ENCODE peak calls at places on chromosomes 7 and 10, in ten cellular contexts. S is Panc1, U is nephron progenitor cell, Z is transverse colon, T is bronchial epithelial cell, B is GM12865, F is astrocyte, Y is right lobe of liver, G is tibial artery, K is dorsolateral prefrontal cortex. X is an unnamed sample.

GRCh38 chr10:88270871-88271713 is 312.0 kb downstream of the RNLS start:
- DNase-seq in T (peak; percentile 55), B (peak; percentile 97), K (no peak), F (peak; percentile 91), G (no peak), U (peak; percentile 15), Z (no peak), Y (no peak), S (no peak), X (no peak)

GRCh38 chr7:3042861-3043489 is 692 bp downstream of the CARD11 start:
- DNase-seq in S (no peak), F (no peak), T (peak; percentile 36), K (no peak), Z (peak; percentile 54), U (no peak), Y (no peak), G (no peak), B (peak; percentile 75), X (no peak)

GRCh38 chr10:78584266-78584665 is 484.5 kb upstream of the ZMIZ1 start:
- DNase-seq in S (no peak), T (no peak), G (no peak), B (no peak), U (no peak), Z (no peak), F (no peak), K (no peak), Y (no peak), X (no peak)

GRCh38 chr7:46653848-46654247 is 732.8 kb upstream of the IGFBP3 start:
- DNase-seq in Z (no peak), K (no peak), S (no peak), Y (no peak), G (no peak), F (no peak), U (no peak), T (no peak), B (no peak), X (no peak)

GRCh38 chr10:120887482-120887881 is 36.3 kb downstream of the WDR11 start:
- DNase-seq in Z (no peak), F (no peak), K (no peak), Y (no peak), T (no peak), G (no peak), B (no peak), U (no peak), S (no peak), X (no peak)

GRCh38 chr10:43814611-43815010 is 165.9 kb upstream of the ZNF32 start:
- DNase-seq in S (no peak), G (no peak), Y (no peak), U (no peak), K (no peak), B (no peak), Z (no peak), T (no peak), F (peak; percentile 58), X (no peak)

GRCh38 chr7:4021413-4021812 is 660.7 kb upstream of the FOXK1 start:
- DNase-seq in G (no peak), U (no peak), F (no peak), T (no peak), Z (no peak), S (no peak), K (no peak), B (no peak), Y (no peak), X (no peak)

GRCh38 chr7:116329845-116330503 is 119.6 kb downstream of the TES start:
- DNase-seq in Z (no peak), Y (no peak), T (no peak), F (no peak), U (no peak), G (no peak), S (no peak), B (no peak), K (no peak), X (no peak)

GRCh38 chr7:105101864-105102263 is 87.9 kb downstream of the KMT2E start:
- DNase-seq in F (no peak), Y (no peak), U (no peak), K (no peak), T (no peak), Z (no peak), G (no peak), S (no peak), B (peak; percentile 48), X (no peak)

GRCh38 chr10:112562122-112562521 is 115.1 kb downstream of the VTI1A start:
- DNase-seq in B (no peak), F (no peak), K (no peak), T (no peak), S (no peak), U (no peak), Y (no peak), G (no peak), Z (no peak), X (no peak)

GRCh38 chr10:112562803-112563663 is 116.0 kb downstream of the VTI1A start:
- DNase-seq in T (peak; percentile 52), K (no peak), U (no peak), Y (no peak), Z (no peak), F (peak; percentile 18), G (no peak), S (no peak), B (no peak), X (no peak)

GRCh38 chr10:112564337-112564736 is 117.3 kb downstream of the VTI1A start:
- DNase-seq in B (no peak), F (no peak), Y (no peak), U (no peak), T (no peak), K (no peak), G (no peak), S (no peak), Z (no peak), X (no peak)

GRCh38 chr10:112570585-112570984 is 123.6 kb downstream of the VTI1A start:
- DNase-seq in K (no peak), F (no peak), Y (no peak), Z (no peak), T (no peak), G (no peak), U (no peak), B (no peak), S (no peak), X (no peak)

DNA sequence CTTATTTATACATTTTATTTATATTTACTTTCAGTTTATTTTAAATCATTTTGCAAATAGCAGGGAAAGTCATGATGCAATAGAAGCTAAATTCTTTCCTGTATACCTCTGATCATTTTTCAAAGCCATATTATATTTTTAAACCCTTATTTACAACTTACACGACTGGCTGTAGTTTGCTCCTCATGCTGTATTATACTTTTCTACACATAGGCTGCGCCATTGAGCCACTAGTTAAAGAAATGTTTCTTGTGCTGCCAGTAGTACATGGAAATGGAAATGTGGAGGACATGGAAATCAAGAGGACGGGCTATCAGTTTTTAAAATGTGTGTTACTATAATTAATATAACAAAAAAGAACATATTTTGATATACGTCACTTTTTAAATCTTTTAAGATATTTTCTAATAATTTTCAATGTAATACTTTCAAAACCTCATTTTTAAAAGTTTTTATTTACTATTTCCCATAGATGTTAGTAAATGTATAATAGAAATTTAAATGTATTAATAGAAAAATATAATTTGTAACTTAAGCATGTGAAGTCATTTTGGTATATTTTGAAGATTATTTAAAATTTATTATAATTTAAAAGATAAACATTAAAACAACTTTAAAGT is 118.5 kb downstream of the VTI1A start:
- DNase-seq in U (peak; percentile 38), F (peak; percentile 37), K (no peak), S (peak; percentile 69), T (peak; percentile 68), Z (peak; percentile 32), B (peak; percentile 30), G (peak; percentile 23), Y (no peak), X (peak; percentile 67)
- TF ChIP-seq CTCF in U (peak; percentile 82), F (peak; percentile 83), K (peak; percentile 65), S (peak; percentile 85), T (peak; percentile 50), Z (peak; percentile 55), B (peak; percentile 45), G (peak; percentile 68), Y (peak; percentile 65), X (peak; percentile 82)

GRCh38 chr7:131753620-131754222 is 197.3 kb upstream of the PODXL start:
- DNase-seq in Z (no peak), B (no peak), U (peak; percentile 38), F (no peak), S (no peak), T (peak; percentile 6), Y (no peak), K (no peak), G (no peak), X (peak; percentile 32)
- TF ChIP-seq CTCF in Z (no peak), B (no peak), U (peak; percentile 42), F (peak; percentile 28), S (peak; percentile 85), T (peak; percentile 72), Y (peak; percentile 22), K (no peak), G (no peak), X (peak; percentile 48)

GRCh38 chr7:90751595-90751994 is 155.5 kb downstream of the CDK14 start:
- DNase-seq in B (no peak), K (no peak), Y (no peak), Z (no peak), T (no peak), S (no peak), F (no peak), U (no peak), G (no peak), X (no peak)
- TF ChIP-seq CTCF in B (no peak), K (no peak), Y (no peak), Z (no peak), T (no peak), S (no peak), F (no peak), U (no peak), G (no peak), X (no peak)

GRCh38 chr10:60497364-60497763 is 107.7 kb upstream of the ANK3 start:
- DNase-seq in Z (no peak), B (no peak), F (peak; percentile 38), U (no peak), S (no peak), K (no peak), G (no peak), T (no peak), Y (no peak), X (no peak)

GRCh38 chr10:60494774-60495173 is 105.1 kb upstream of the ANK3 start:
- DNase-seq in G (no peak), K (no peak), T (peak; percentile 25), Z (no peak), F (no peak), S (no peak), B (no peak), U (no peak), Y (no peak), X (no peak)

GRCh38 chr10:60496181-60496580 is 106.5 kb upstream of the ANK3 start:
- DNase-seq in K (no peak), S (no peak), U (no peak), G (no peak), B (no peak), F (no peak), Y (no peak), T (peak; percentile 22), Z (no peak), X (no peak)

GRCh38 chr10:60491162-60491561 is 101.5 kb upstream of the ANK3 start:
- DNase-seq in T (no peak), U (no peak), Y (no peak), B (no peak), G (no peak), S (no peak), Z (no peak), F (no peak), K (no peak), X (no peak)

DNA sequence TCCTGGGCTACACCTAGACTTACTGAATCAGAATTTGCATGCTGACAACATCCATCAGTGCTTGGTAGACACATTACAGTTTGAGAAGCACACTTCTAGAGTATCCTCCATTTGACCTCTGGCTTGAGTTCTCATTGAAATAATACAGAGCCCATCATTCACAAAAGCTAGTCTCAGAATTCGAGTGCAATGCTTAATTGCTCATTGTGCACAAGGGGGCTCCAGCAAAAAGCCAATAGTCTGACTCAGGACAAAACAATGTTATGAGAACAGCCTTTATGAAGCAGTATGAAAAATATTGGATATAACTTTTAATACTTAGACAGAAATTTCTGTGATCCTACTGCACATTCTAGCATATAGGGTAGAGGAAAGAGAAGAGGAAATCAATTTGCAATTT is 105.7 kb upstream of the ANK3 start:
- DNase-seq in G (no peak), B (no peak), K (no peak), Z (no peak), T (peak; percentile 36), U (no peak), Y (no peak), F (peak; percentile 61), S (no peak), X (no peak)
- TF ChIP-seq CTCF in G (no peak), B (no peak), K (no peak), Z (no peak), T (no peak), U (no peak), Y (no peak), F (peak; percentile 24), S (no peak), X (no peak)

X was measured in endothelial cell.